ENCODE peak calls at places on chromosomes 13 and 19, in nine cellular contexts. J is GM06990; M is aorta; Q is activated CD4-positive, CD25-positive, alpha-beta regulatory T cell; N is psoas muscle; D is progenitor cell of endocrine pancreas; K is DND-41; A is NCI-H187; L is activated naive CD4-positive, alpha-beta T cell. F is an unnamed sample.

GRCh38 chr19:28012361-28012760 is 1200.6 kb downstream of the UQCRFS1 start:
- DNase-seq in N (no peak), K (no peak), J (no peak), M (no peak), Q (no peak), A (no peak), L (no peak), D (no peak), F (no peak)

GRCh38 chr19:7010722-7011593 is 10.3 kb downstream of the MBD3L2B start:
- DNase-seq in N (no peak), M (no peak), K (no peak), L (no peak), Q (no peak), J (no peak), D (no peak), A (no peak), F (no peak)

GRCh38 chr13:113061271-113061625 is 44.3 kb upstream of the F7 start:
- DNase-seq in M (peak), Q (no peak), N (peak), K (no peak), A (no peak), D (no peak), L (no peak), J (no peak), F (no peak)

GRCh38 chr13:73000027-73000674 is 58.7 kb upstream of the KLF5 start:
- DNase-seq in L (no peak), M (no peak), Q (no peak), K (no peak), D (no peak), A (no peak), J (peak), N (no peak), F (peak)

GRCh38 chr19:41905273-41906002 is 22.5 kb downstream of the ARHGEF1 start:
- DNase-seq in D (no peak), Q (no peak), L (no peak), M (no peak), K (no peak), J (no peak), A (no peak), N (no peak), F (no peak)

GRCh38 chr19:40136818-40137217 is 46.1 kb upstream of the ZNF780A start:
- DNase-seq in M (no peak), L (no peak), N (no peak), A (no peak), K (no peak), J (no peak), Q (no peak), D (no peak), F (no peak)

GRCh38 chr19:36060430-36060829 is 5.7 kb downstream of the WDR62 start:
- DNase-seq in N (peak), L (peak), Q (peak), M (no peak), A (no peak), J (no peak), K (peak), D (no peak), F (no peak)

GRCh38 chr13:106602178-106602577 is 34.2 kb upstream of the ARGLU1 start:
- DNase-seq in L (no peak), N (no peak), J (no peak), K (no peak), Q (no peak), D (no peak), M (no peak), A (peak), F (no peak)

GRCh38 chr19:30742981-30743380 is 370.8 kb downstream of the ZNF536 start:
- DNase-seq in D (no peak), Q (no peak), N (no peak), J (no peak), A (no peak), M (no peak), L (no peak), K (no peak), F (no peak)

GRCh38 chr19:5345895-5346386 is 5.3 kb upstream of the PTPRS start:
- DNase-seq in M (no peak), D (no peak), J (no peak), A (no peak), Q (no peak), N (no peak), K (no peak), L (no peak), F (no peak)

GRCh38 chr19:2064788-2065524 is 13.9 kb upstream of the MKNK2 start:
- DNase-seq in J (peak), M (no peak), K (no peak), D (no peak), A (no peak), L (no peak), N (peak), Q (no peak), F (no peak)

GRCh38 chr13:25371608-25372274 is at the start of gene ATP8A2:
- DNase-seq in D (peak), K (no peak), L (no peak), A (no peak), M (no peak), Q (no peak), J (no peak), N (no peak), F (no peak)

GRCh38 chr13:55761986-55762385 is 1378.7 kb upstream of the PRR20A start:
- DNase-seq in D (no peak), L (no peak), M (no peak), N (no peak), K (no peak), Q (no peak), A (no peak), J (no peak), F (no peak)

GRCh38 chr19:51016798-51017683 is 2.5 kb downstream of the KLK10 start:
- DNase-seq in D (peak), M (no peak), A (peak), L (peak), Q (peak), K (peak), J (no peak), N (peak), F (no peak)

GRCh38 chr19:55699221-55699620 is 24.2 kb downstream of the EPN1 start:
- DNase-seq in D (no peak), L (no peak), Q (no peak), N (no peak), K (no peak), A (no peak), M (peak), J (no peak), F (no peak)

GRCh38 chr13:76621726-76622125 is 264.5 kb downstream of the KCTD12 start:
- DNase-seq in D (no peak), K (no peak), Q (no peak), M (no peak), L (no peak), A (no peak), N (no peak), J (no peak), F (no peak)

GRCh38 chr13:98338312-98338711 is 161.2 kb upstream of the RNF113B start:
- DNase-seq in K (no peak), D (no peak), A (no peak), N (no peak), J (no peak), L (no peak), M (no peak), Q (no peak), F (no peak)

GRCh38 chr19:12484011-12484370 is 625 bp downstream of the ZNF709 start:
- DNase-seq in K (no peak), J (no peak), D (no peak), L (no peak), M (no peak), A (no peak), Q (no peak), N (no peak), F (no peak)

GRCh38 chr19:52566588-52566987 is 3.5 kb upstream of the ZNF701 start:
- DNase-seq in M (no peak), A (no peak), Q (no peak), J (no peak), N (no peak), D (no peak), L (no peak), K (no peak), F (no peak)

GRCh38 chr19:55385236-55385748 is 440 bp upstream of the RPL28 start:
- DNase-seq in N (peak), K (peak), J (peak), Q (peak), M (peak), D (peak), L (peak), A (peak), F (peak)

GRCh38 chr19:48501446-48501960 is 10.1 kb downstream of the LMTK3 start:
- DNase-seq in K (peak), L (peak), Q (peak), N (no peak), J (peak), M (no peak), A (peak), D (peak), F (peak)

GRCh38 chr13:112229445-112229844 is 146.7 kb upstream of the SPACA7 start:
- DNase-seq in Q (no peak), K (no peak), J (no peak), M (peak), L (no peak), A (no peak), D (no peak), N (no peak), F (no peak)

F was measured in GM12864.